ENCODE peak calls at places on chromosome 12, in eight cellular contexts. I is ovary; P is body of pancreas; O is H1; H is Panc1; S is HAP-1; F is CD8-positive, alpha-beta T cell; R is transverse colon. Y is an unnamed sample. For H3K27me3, the result is how much of the 10 kb centered on the place peaks cover.

GRCh38 chr12:9851050-9851449 is 18.1 kb downstream of the CLEC2B start:
- DNase-seq in I (no peak), P (no peak), O (no peak), H (no peak), S (no peak), F (no peak), R (no peak), Y (no peak)

GRCh38 chr12:95805864-95806669 is 15.5 kb upstream of the NTN4 start:
- DNase-seq in I (no peak), P (no peak), O (no peak), H (peak), S (no peak), F (peak), R (no peak), Y (no peak)

GRCh38 chr12:87871061-87871460 is 158.1 kb downstream of the C12orf50 start:
- DNase-seq in I (no peak), P (no peak), O (no peak), H (no peak), S (peak), F (no peak), R (no peak), Y (no peak)

GRCh38 chr12:84658877-84659276 is 253.7 kb downstream of the SLC6A15 start:
- DNase-seq in I (no peak), P (no peak), O (no peak), H (no peak), S (peak), F (no peak), R (no peak), Y (no peak)

GRCh38 chr12:131105736-131106356 is 152.1 kb downstream of the ADGRD1 start:
- DNase-seq in I (no peak), P (peak), O (no peak), H (no peak), S (no peak), F (peak), R (no peak), Y (peak)

GRCh38 chr12:6207254-6207942 is 7.2 kb downstream of the CD9 start:
- DNase-seq in I (no peak), P (no peak), O (no peak), H (no peak), S (no peak), F (no peak), R (no peak), Y (no peak)

GRCh38 chr12:82554529-82554928 is 132.2 kb upstream of the TMTC2 start:
- DNase-seq in I (no peak), P (no peak), O (no peak), H (no peak), S (no peak), F (no peak), R (no peak), Y (no peak)

GRCh38 chr12:126953365-126953889 is 1313.5 kb upstream of the TMEM132C start:
- DNase-seq in I (no peak), P (peak), O (no peak), H (no peak), S (no peak), F (no peak), R (no peak), Y (no peak)

GRCh38 chr12:95634622-95635621 is 83.6 kb upstream of the USP44 start:
- DNase-seq in I (no peak), P (peak), O (no peak), H (no peak), S (no peak), F (no peak), R (peak), Y (no peak)

GRCh38 chr12:124511259-124511985 is 56.0 kb downstream of the NCOR2 start:
- DNase-seq in I (no peak), P (no peak), O (no peak), H (no peak), S (no peak), F (no peak), R (no peak), Y (no peak)

GRCh38 chr12:89040146-89040964 is 311.9 kb downstream of the DUSP6 start:
- DNase-seq in I (no peak), P (no peak), O (no peak), H (no peak), S (no peak), F (peak), R (peak), Y (peak)

GRCh38 chr12:74111688-74112360 is 425.8 kb upstream of the ATXN7L3B start:
- DNase-seq in I (no peak), P (no peak), O (peak), H (no peak), S (no peak), F (no peak), R (no peak), Y (no peak)

GRCh38 chr12:3453947-3454675 is 36.9 kb upstream of the PRMT8 start:
- DNase-seq in I (no peak), P (no peak), O (no peak), H (no peak), S (no peak), F (no peak), R (no peak), Y (no peak)

GRCh38 chr12:108786450-108786849 is 55.1 kb upstream of the CORO1C start:
- DNase-seq in I (no peak), P (no peak), O (no peak), H (no peak), S (no peak), F (no peak), R (no peak), Y (no peak)

GRCh38 chr12:88036368-88036965 is 7.3 kb upstream of the C12orf50 start:
- DNase-seq in I (no peak), P (peak), O (no peak), H (no peak), S (no peak), F (no peak), R (no peak), Y (no peak)

GRCh38 chr12:55653031-55653430 is 16.3 kb downstream of the OR10P1 start:
- DNase-seq in I (no peak), P (no peak), O (no peak), H (no peak), S (no peak), F (peak), R (no peak), Y (no peak)

GRCh38 chr12:4114986-4115385 is 158.6 kb upstream of the CCND2 start:
- DNase-seq in I (no peak), P (no peak), O (no peak), H (no peak), S (no peak), F (peak), R (no peak), Y (peak)

GRCh38 chr12:24078318-24078765 is 128.9 kb upstream of the SOX5 start:
- DNase-seq in I (no peak), P (no peak), O (no peak), H (no peak), S (no peak), F (no peak), R (no peak), Y (no peak)

GRCh38 chr12:111753144-111753881 is 13.4 kb upstream of the ALDH2 start:
- DNase-seq in I (peak), P (peak), O (no peak), H (no peak), S (peak), F (no peak), R (peak), Y (no peak)

GRCh38 chr12:1529862-1530591 is 64.4 kb downstream of the FBXL14 start:
- DNase-seq in I (peak), P (no peak), O (no peak), H (no peak), S (no peak), F (no peak), R (peak), Y (peak)

GRCh38 chr12:120920178-120920577 is 16.0 kb upstream of the SPPL3 start:
- DNase-seq in I (no peak), P (no peak), O (no peak), H (no peak), S (no peak), F (no peak), R (no peak), Y (no peak)

GRCh38 chr12:57579011-57579410 is 12.0 kb upstream of the PIP4K2C start:
- DNase-seq in I (no peak), P (no peak), O (no peak), H (no peak), S (no peak), F (no peak), R (no peak), Y (no peak)

GRCh38 chr12:70826156-70826555 is 94.4 kb downstream of the PTPRR start:
- DNase-seq in I (no peak), P (no peak), O (no peak), H (no peak), S (no peak), F (no peak), R (no peak), Y (no peak)

DNA sequence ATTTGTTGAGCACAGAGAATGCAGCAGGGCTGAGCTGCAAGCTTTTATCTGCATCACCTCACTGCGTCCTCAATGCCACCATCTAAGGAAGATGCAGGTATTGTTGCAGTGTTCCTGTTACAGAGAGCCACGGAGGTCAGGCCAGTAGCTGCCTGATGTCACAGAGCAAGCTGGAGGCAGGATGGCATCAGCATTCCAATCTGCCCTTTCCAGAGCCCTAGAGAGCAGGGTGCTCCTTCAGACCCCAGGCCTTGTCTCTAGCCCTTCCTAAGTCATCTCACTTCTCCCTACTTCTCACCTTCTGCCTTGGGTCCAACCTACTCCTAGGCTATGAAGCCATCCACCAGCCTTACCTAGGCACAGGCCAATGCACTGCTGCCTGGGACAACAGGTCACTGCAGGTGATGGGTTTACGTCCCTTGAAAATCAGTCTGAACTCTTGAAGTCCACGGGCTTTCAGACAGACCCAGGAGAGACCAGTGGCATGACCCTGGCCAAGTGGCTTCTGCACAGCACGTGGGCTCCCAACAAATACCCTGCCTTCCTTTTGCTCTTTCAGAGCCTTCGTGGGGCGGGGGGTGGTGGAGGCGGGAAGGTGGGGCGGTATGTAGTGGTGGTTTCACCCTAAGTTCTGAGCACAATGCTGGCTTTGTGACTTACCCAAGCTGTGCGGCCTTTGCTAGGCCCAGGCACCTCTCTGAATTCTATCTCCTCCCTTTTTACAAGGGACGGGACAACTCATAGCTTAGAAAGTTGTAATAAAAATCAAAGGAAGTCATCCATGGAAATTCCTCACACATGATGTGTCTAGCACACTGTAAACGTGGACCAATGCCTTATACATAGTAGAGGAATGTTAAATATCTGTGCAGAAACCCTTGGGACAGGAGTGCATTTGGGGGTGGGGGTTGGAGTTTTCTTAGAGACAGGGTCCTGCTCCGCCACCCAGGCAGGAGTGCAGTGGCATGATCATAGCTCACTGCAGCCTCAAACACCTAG is 136.0 kb downstream of the KSR2 start:
- DNase-seq in I (no peak), P (no peak), O (no peak), H (no peak), S (no peak), F (no peak), R (no peak), Y (no peak)
- H3K27me3 ChIP-seq in I (under half), P (under half), O (under half), H (under half), S (under half), F (under half), R (under half), Y (under half)

GRCh38 chr12:53930591-53931255 is 7.9 kb upstream of the HOXC13 start:
- DNase-seq in I (no peak), P (no peak), O (no peak), H (no peak), S (no peak), F (no peak), R (no peak), Y (no peak)
- H3K27me3 ChIP-seq in I (under half), P (under half), O (half or more), H (under half), S (half or more), F (half or more), R (half or more), Y (half or more)

GRCh38 chr12:113155641-113156040 is 6.1 kb downstream of the CFAP73 start:
- DNase-seq in I (no peak), P (no peak), O (no peak), H (no peak), S (no peak), F (no peak), R (no peak), Y (no peak)
- H3K27me3 ChIP-seq in I (under half), P (under half), O (under half), H (under half), S (under half), F (under half), R (half or more), Y (under half)

DNA sequence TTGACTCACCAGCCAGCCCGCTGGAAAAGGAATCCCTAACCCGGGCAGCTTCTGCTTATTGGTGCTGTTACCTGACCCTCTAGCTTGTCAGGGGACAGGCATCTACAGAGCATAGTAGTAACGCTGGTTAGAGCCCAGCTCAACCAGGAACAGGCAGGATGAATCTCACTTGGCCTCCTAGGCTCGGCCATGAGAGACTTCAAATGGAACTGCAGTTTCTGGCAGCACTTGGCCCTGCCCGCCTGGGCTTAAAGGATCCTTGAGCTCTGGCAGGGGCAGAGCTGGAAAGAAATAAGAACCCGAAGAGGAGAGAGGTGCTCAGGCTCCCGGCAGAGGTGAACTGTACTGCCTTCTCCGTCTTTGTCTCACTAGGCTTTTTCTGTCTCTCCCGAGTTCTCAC is 2.3 kb upstream of the LHX5 start:
- DNase-seq in I (no peak), P (no peak), O (no peak), H (no peak), S (no peak), F (no peak), R (no peak), Y (no peak)
- H3K27me3 ChIP-seq in I (under half), P (under half), O (half or more), H (under half), S (half or more), F (under half), R (half or more), Y (under half)

GRCh38 chr12:113063396-113064350 is 7.1 kb downstream of the DTX1 start:
- DNase-seq in I (no peak), P (no peak), O (no peak), H (no peak), S (no peak), F (no peak), R (no peak), Y (no peak)
- H3K27me3 ChIP-seq in I (under half), P (under half), O (under half), H (under half), S (under half), F (under half), R (under half), Y (under half)